ENCODE peak calls at places on chromosomes 12 and 14, in four cellular contexts. One of them, this sample, is unnamed.

GRCh38 chr12:75505706-75506312 is 5.6 kb downstream of the KRR1 start:
- ATAC-seq in CD4-positive, alpha-beta T cell: peak; percentile 69
- ATAC-seq in DND-41: peak; percentile 71
- ATAC-seq in lower lobe of right lung: no peak
- ATAC-seq in this sample: no peak

GRCh38 chr12:104687823-104688573 is 231.2 kb downstream of the CHST11 start:
- ATAC-seq in lower lobe of right lung: peak; percentile 68
- ATAC-seq in CD4-positive, alpha-beta T cell: peak; percentile 30
- ATAC-seq in DND-41: peak; percentile 86
- ATAC-seq in this sample: no peak

GRCh38 chr14:93965968-93966474 is 10.3 kb downstream of the ASB2 start:
- ATAC-seq in CD4-positive, alpha-beta T cell: no peak
- ATAC-seq in DND-41: no peak
- ATAC-seq in lower lobe of right lung: no peak
- ATAC-seq in this sample: no peak

GRCh38 chr12:44000309-44000952 is 164.6 kb downstream of the TMEM117 start:
- ATAC-seq in DND-41: peak; percentile 93
- ATAC-seq in CD4-positive, alpha-beta T cell: no peak
- ATAC-seq in lower lobe of right lung: peak; percentile 74
- ATAC-seq in this sample: no peak

GRCh38 chr12:105369014-105369413 is 38.5 kb downstream of the C12orf75 start:
- ATAC-seq in lower lobe of right lung: no peak
- ATAC-seq in CD4-positive, alpha-beta T cell: no peak
- ATAC-seq in DND-41: no peak
- ATAC-seq in this sample: no peak

GRCh38 chr12:18224745-18225144 is 36.6 kb upstream of the PIK3C2G start:
- ATAC-seq in DND-41: no peak
- ATAC-seq in CD4-positive, alpha-beta T cell: no peak
- ATAC-seq in lower lobe of right lung: no peak
- ATAC-seq in this sample: no peak

GRCh38 chr12:121812921-121813896 is 9.4 kb downstream of the SETD1B start:
- ATAC-seq in lower lobe of right lung: no peak
- ATAC-seq in CD4-positive, alpha-beta T cell: no peak
- ATAC-seq in DND-41: no peak
- ATAC-seq in this sample: no peak

GRCh38 chr12:23060161-23060560 is 435.2 kb downstream of the ETNK1 start:
- ATAC-seq in lower lobe of right lung: no peak
- ATAC-seq in DND-41: no peak
- ATAC-seq in CD4-positive, alpha-beta T cell: no peak
- ATAC-seq in this sample: no peak

GRCh38 chr12:96454396-96454795 is 35.0 kb upstream of the CFAP54 start:
- ATAC-seq in CD4-positive, alpha-beta T cell: no peak
- ATAC-seq in lower lobe of right lung: no peak
- ATAC-seq in DND-41: no peak
- ATAC-seq in this sample: no peak

GRCh38 chr14:75175677-75176141 is 703 bp downstream of the TMED10 start:
- ATAC-seq in CD4-positive, alpha-beta T cell: peak; percentile 12
- ATAC-seq in DND-41: peak; percentile 12
- ATAC-seq in lower lobe of right lung: no peak
- ATAC-seq in this sample: no peak

GRCh38 chr14:101821528-101821927 is 60.0 kb downstream of the PPP2R5C start:
- ATAC-seq in DND-41: no peak
- ATAC-seq in CD4-positive, alpha-beta T cell: peak; percentile 37
- ATAC-seq in lower lobe of right lung: no peak
- ATAC-seq in this sample: no peak

GRCh38 chr14:52802597-52802996 is 11.2 kb upstream of the GNPNAT1 start:
- ATAC-seq in DND-41: no peak
- ATAC-seq in CD4-positive, alpha-beta T cell: no peak
- ATAC-seq in lower lobe of right lung: no peak
- ATAC-seq in this sample: no peak

GRCh38 chr12:11894890-11895289 is 175.8 kb upstream of the BCL2L14 start:
- ATAC-seq in lower lobe of right lung: no peak
- ATAC-seq in DND-41: peak; percentile 97
- ATAC-seq in CD4-positive, alpha-beta T cell: no peak
- ATAC-seq in this sample: no peak

GRCh38 chr14:61298834-61299233 is 17.7 kb upstream of the TMEM30B start:
- ATAC-seq in lower lobe of right lung: no peak
- ATAC-seq in DND-41: no peak
- ATAC-seq in CD4-positive, alpha-beta T cell: no peak
- ATAC-seq in this sample: no peak

GRCh38 chr14:93897476-93897845 is 29.7 kb upstream of the FAM181A start:
- ATAC-seq in DND-41: peak; percentile 45
- ATAC-seq in CD4-positive, alpha-beta T cell: no peak
- ATAC-seq in lower lobe of right lung: no peak
- ATAC-seq in this sample: no peak

GRCh38 chr12:47282206-47282605 is 202.4 kb upstream of the AMIGO2 start:
- ATAC-seq in lower lobe of right lung: no peak
- ATAC-seq in CD4-positive, alpha-beta T cell: no peak
- ATAC-seq in DND-41: no peak
- ATAC-seq in this sample: no peak

GRCh38 chr12:123269395-123269892 is 2.2 kb downstream of the CDK2AP1 start:
- ATAC-seq in DND-41: no peak
- ATAC-seq in CD4-positive, alpha-beta T cell: peak; percentile 16
- ATAC-seq in lower lobe of right lung: peak; percentile 55
- ATAC-seq in this sample: peak; percentile 37

GRCh38 chr14:94423465-94424056 is 29.0 kb downstream of the SERPINA11 start:
- ATAC-seq in DND-41: no peak
- ATAC-seq in CD4-positive, alpha-beta T cell: no peak
- ATAC-seq in lower lobe of right lung: peak; percentile 82
- ATAC-seq in this sample: peak; percentile 13

GRCh38 chr12:80602455-80602854 is 105.0 kb upstream of the MYF6 start:
- ATAC-seq in CD4-positive, alpha-beta T cell: no peak
- ATAC-seq in DND-41: no peak
- ATAC-seq in lower lobe of right lung: no peak
- ATAC-seq in this sample: no peak

GRCh38 chr12:108201808-108202207 is 72.7 kb downstream of the WSCD2 start:
- ATAC-seq in DND-41: no peak
- ATAC-seq in lower lobe of right lung: no peak
- ATAC-seq in CD4-positive, alpha-beta T cell: no peak
- ATAC-seq in this sample: no peak

GRCh38 chr12:101992091-101992490 is 69.7 kb downstream of the WASHC3 start:
- ATAC-seq in DND-41: no peak
- ATAC-seq in lower lobe of right lung: no peak
- ATAC-seq in CD4-positive, alpha-beta T cell: no peak
- ATAC-seq in this sample: no peak

GRCh38 chr14:67457782-67458181 is 30.7 kb downstream of the TMEM229B start:
- ATAC-seq in DND-41: no peak
- ATAC-seq in CD4-positive, alpha-beta T cell: no peak
- ATAC-seq in lower lobe of right lung: peak; percentile 78
- ATAC-seq in this sample: no peak

GRCh38 chr14:49849213-49849847 is 3.3 kb downstream of the NEMF start:
- ATAC-seq in lower lobe of right lung: no peak
- ATAC-seq in DND-41: no peak
- ATAC-seq in CD4-positive, alpha-beta T cell: no peak
- ATAC-seq in this sample: no peak

GRCh38 chr14:92794547-92794941 is 439 bp downstream of the GOLGA5 start:
- ATAC-seq in lower lobe of right lung: peak; percentile 25
- ATAC-seq in CD4-positive, alpha-beta T cell: no peak
- ATAC-seq in DND-41: no peak
- ATAC-seq in this sample: no peak

GRCh38 chr12:43126652-43127051 is 425.4 kb downstream of the ADAMTS20 start:
- ATAC-seq in lower lobe of right lung: no peak
- ATAC-seq in CD4-positive, alpha-beta T cell: no peak
- ATAC-seq in DND-41: no peak
- ATAC-seq in this sample: no peak

GRCh38 chr12:130715150-130715995 is 726 bp downstream of the RIMBP2 start:
- ATAC-seq in lower lobe of right lung: no peak
- ATAC-seq in CD4-positive, alpha-beta T cell: no peak
- ATAC-seq in DND-41: no peak
- ATAC-seq in this sample: peak; percentile 6

GRCh38 chr12:66714709-66715108 is 35.8 kb upstream of the GRIP1 start:
- ATAC-seq in DND-41: no peak
- ATAC-seq in CD4-positive, alpha-beta T cell: no peak
- ATAC-seq in lower lobe of right lung: no peak
- ATAC-seq in this sample: no peak

GRCh38 chr12:117998719-117999118 is 17.8 kb upstream of the RFC5 start:
- ATAC-seq in lower lobe of right lung: no peak
- ATAC-seq in CD4-positive, alpha-beta T cell: no peak
- ATAC-seq in DND-41: no peak
- ATAC-seq in this sample: no peak
- H3K27me3 ChIP-seq in lower lobe of right lung: no peaks in the 10 kb centered on the region
- H3K27me3 ChIP-seq in CD4-positive, alpha-beta T cell: no peaks in the 10 kb centered on the region
- H3K27me3 ChIP-seq in DND-41: no peaks in the 10 kb centered on the region
- H3K27me3 ChIP-seq in this sample: peaks cover 7% of the 10 kb centered on the region

GRCh38 chr12:52436828-52437474 is 2.8 kb upstream of the KRT75 start:
- ATAC-seq in CD4-positive, alpha-beta T cell: no peak
- ATAC-seq in DND-41: no peak
- ATAC-seq in lower lobe of right lung: no peak
- ATAC-seq in this sample: no peak
- H3K27me3 ChIP-seq in CD4-positive, alpha-beta T cell: peaks cover 2% of the 10 kb centered on the region
- H3K27me3 ChIP-seq in DND-41: peaks cover 4% of the 10 kb centered on the region
- H3K27me3 ChIP-seq in lower lobe of right lung: peaks cover 7% of the 10 kb centered on the region
- H3K27me3 ChIP-seq in this sample: peaks cover 22% of the 10 kb centered on the region

DNA sequence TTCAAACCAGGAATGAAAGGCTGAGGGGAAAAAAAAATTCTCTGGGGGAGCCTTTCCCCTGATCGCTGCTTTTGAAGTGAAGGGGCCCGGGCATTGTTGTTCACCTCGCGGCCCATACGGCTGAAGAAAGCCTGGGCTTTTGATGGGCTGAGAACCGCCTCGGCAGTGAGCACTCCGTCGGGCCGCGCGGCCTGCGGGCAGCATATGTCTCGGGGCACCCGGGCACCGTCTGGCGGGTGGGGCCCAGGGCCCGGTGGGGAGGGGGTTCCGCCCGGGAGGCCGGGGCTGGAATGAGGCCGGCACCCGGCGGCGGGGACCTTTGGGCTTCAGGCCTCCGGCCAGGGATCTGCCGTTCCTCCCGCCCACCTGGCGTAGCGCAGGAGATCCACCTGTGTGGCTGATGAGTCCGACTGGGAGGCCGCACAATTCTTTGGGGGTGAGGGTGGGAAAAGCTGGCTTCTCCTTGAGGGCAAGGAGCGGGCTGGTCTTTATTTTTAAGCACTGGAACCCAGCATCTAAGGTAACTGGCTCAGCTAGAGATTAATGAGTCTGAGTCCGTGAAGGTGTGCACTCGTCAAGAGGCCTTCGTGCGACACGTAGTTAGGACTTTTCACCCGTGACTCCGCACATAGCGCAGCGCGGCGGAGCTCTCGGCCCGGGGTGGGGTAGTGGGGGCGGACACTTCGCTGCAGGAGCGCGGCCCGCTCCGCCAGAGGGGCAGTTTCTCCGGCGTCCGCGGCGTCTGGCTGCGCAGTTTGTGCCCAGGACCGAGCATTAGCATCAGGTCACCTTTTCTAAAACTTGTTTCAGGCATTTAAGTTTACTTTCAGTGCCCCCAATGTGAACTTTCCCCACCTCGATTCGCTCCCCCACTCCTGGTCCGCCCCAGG is 10.6 kb downstream of the FOXA1 start:
- ATAC-seq in lower lobe of right lung: peak; percentile 63
- ATAC-seq in CD4-positive, alpha-beta T cell: no peak
- ATAC-seq in DND-41: no peak
- ATAC-seq in this sample: no peak
- H3K27me3 ChIP-seq in lower lobe of right lung: peaks cover 70% of the 10 kb centered on the region
- H3K27me3 ChIP-seq in CD4-positive, alpha-beta T cell: peaks cover 76% of the 10 kb centered on the region
- H3K27me3 ChIP-seq in DND-41: no peaks in the 10 kb centered on the region
- H3K27me3 ChIP-seq in this sample: peaks cover 78% of the 10 kb centered on the region

DNA sequence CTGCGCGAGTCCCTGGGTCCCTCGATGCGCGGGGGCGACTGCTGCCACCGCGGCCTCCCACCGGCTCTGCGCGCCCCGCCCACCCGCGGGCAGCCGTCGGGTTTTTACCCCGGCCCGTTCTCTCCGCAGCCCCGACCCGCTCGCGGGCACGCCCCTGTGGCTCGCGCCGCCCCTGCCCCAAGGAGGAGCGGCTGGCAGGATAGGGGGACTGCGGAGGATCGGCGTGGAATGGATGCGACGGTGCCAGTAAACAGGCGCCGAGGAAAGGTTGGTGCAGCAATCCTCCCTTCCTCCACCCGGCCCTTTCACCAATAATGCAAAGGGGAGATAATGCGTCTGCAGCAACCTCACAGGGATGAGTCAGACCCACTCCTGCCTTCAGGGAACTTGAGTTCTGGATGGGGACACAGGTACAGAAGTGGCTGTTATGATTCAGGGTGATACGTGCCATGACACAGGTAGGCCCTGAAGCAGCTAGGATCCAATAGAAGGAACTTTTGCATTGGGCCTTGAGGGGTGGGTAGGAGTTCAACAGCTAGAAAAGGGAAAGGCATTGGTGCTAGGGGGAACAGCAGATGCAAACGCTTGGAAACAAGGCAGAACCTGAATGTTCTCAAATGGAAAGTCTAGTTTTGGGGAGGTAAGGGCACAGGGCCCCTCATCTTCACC is 554 bp upstream of the DEGS2 start:
- ATAC-seq in DND-41: no peak
- ATAC-seq in lower lobe of right lung: peak; percentile 40
- ATAC-seq in CD4-positive, alpha-beta T cell: peak; percentile 47
- ATAC-seq in this sample: no peak
- H3K27me3 ChIP-seq in DND-41: no peaks in the 10 kb centered on the region
- H3K27me3 ChIP-seq in lower lobe of right lung: peaks cover 33% of the 10 kb centered on the region
- H3K27me3 ChIP-seq in CD4-positive, alpha-beta T cell: peaks cover 21% of the 10 kb centered on the region
- H3K27me3 ChIP-seq in this sample: peaks cover 66% of the 10 kb centered on the region

GRCh38 chr12:120642086-120642485 is 1.7 kb downstream of the CABP1 start:
- ATAC-seq in CD4-positive, alpha-beta T cell: no peak
- ATAC-seq in DND-41: no peak
- ATAC-seq in lower lobe of right lung: no peak
- ATAC-seq in this sample: no peak
- H3K27me3 ChIP-seq in CD4-positive, alpha-beta T cell: peaks cover 60% of the 10 kb centered on the region
- H3K27me3 ChIP-seq in DND-41: peaks cover 47% of the 10 kb centered on the region
- H3K27me3 ChIP-seq in lower lobe of right lung: peaks cover 72% of the 10 kb centered on the region
- H3K27me3 ChIP-seq in this sample: peaks cover 77% of the 10 kb centered on the region